ENCODE peak calls at places on chromosomes 7 and 10, in ten cellular contexts. I is epithelial cell of proximal tubule; B is CD8-positive, alpha-beta T cell; U is right cardiac atrium; T is myocyte; Q is fibroblast of mammary gland; F is activated naive CD4-positive, alpha-beta T cell treated with Interleukin-2 at 50 U/mL for 16 hours; Y is HEK293T; A is AG09309; R is small intestine. G is an unnamed sample.

GRCh38 chr7:84247591-84247990 is 53.0 kb upstream of the SEMA3A start:
- DNase-seq in I (no peak), B (no peak), U (no peak), T (peak), Q (peak), F (no peak), Y (no peak), A (no peak), R (no peak), G (no peak)

GRCh38 chr10:100894033-100894432 is 18.7 kb upstream of the SLF2 start:
- DNase-seq in I (no peak), B (no peak), U (no peak), T (no peak), Q (no peak), F (no peak), Y (no peak), A (no peak), R (peak), G (no peak)

GRCh38 chr10:107918171-107918570 is 753.7 kb upstream of the SORCS1 start:
- DNase-seq in I (no peak), B (no peak), U (no peak), T (no peak), Q (no peak), F (no peak), Y (no peak), A (no peak), R (no peak), G (no peak)

GRCh38 chr7:156480671-156481070 is 159.9 kb upstream of the RNF32 start:
- DNase-seq in I (no peak), B (no peak), U (no peak), T (no peak), Q (no peak), F (no peak), Y (no peak), A (no peak), R (no peak), G (no peak)

GRCh38 chr10:104641150-104642000 is at the start of gene SORCS3:
- DNase-seq in I (no peak), B (no peak), U (no peak), T (no peak), Q (no peak), F (no peak), Y (no peak), A (no peak), R (no peak), G (peak)

GRCh38 chr7:130141858-130142653 is 63.1 kb downstream of the TMEM209 start:
- DNase-seq in I (no peak), B (no peak), U (no peak), T (no peak), Q (no peak), F (no peak), Y (no peak), A (no peak), R (no peak), G (no peak)

GRCh38 chr10:43417950-43418768 is 9.2 kb upstream of the HNRNPF start:
- DNase-seq in I (no peak), B (no peak), U (no peak), T (no peak), Q (no peak), F (peak), Y (no peak), A (no peak), R (no peak), G (no peak)

GRCh38 chr10:86798636-86799035 is 42.2 kb downstream of the BMPR1A start:
- DNase-seq in I (no peak), B (no peak), U (no peak), T (peak), Q (peak), F (no peak), Y (no peak), A (no peak), R (peak), G (no peak)

GRCh38 chr10:126734957-126735356 is 64.5 kb upstream of the C10orf90 start:
- DNase-seq in I (no peak), B (no peak), U (no peak), T (peak), Q (peak), F (no peak), Y (no peak), A (no peak), R (no peak), G (no peak)

GRCh38 chr10:114548662-114549061 is 109.4 kb downstream of the ABLIM1 start:
- DNase-seq in I (no peak), B (no peak), U (peak), T (peak), Q (peak), F (no peak), Y (peak), A (peak), R (peak), G (peak)

GRCh38 chr7:29606287-29606721 is 42.7 kb downstream of the PRR15 start:
- DNase-seq in I (no peak), B (no peak), U (no peak), T (peak), Q (peak), F (no peak), Y (no peak), A (no peak), R (peak), G (peak)

GRCh38 chr7:142632291-142633134 is 116.8 kb upstream of the PRSS1 start:
- DNase-seq in I (no peak), B (peak), U (peak), T (peak), Q (peak), F (peak), Y (peak), A (no peak), R (peak), G (peak)

GRCh38 chr10:12459776-12460175 is 110.4 kb downstream of the CAMK1D start:
- DNase-seq in I (no peak), B (no peak), U (no peak), T (no peak), Q (no peak), F (no peak), Y (no peak), A (no peak), R (no peak), G (no peak)

GRCh38 chr7:31860925-31861324 is 173.9 kb downstream of the PPP1R17 start:
- DNase-seq in I (no peak), B (no peak), U (no peak), T (no peak), Q (no peak), F (no peak), Y (no peak), A (no peak), R (no peak), G (no peak)

GRCh38 chr7:114160925-114161324 is 242.1 kb upstream of the PPP1R3A start:
- DNase-seq in I (no peak), B (no peak), U (no peak), T (no peak), Q (no peak), F (no peak), Y (no peak), A (no peak), R (no peak), G (no peak)

GRCh38 chr7:28165221-28165807 is 15.3 kb downstream of the JAZF1 start:
- DNase-seq in I (no peak), B (no peak), U (no peak), T (no peak), Q (no peak), F (no peak), Y (no peak), A (no peak), R (no peak), G (no peak)

GRCh38 chr10:88245974-88246511 is 337.1 kb downstream of the RNLS start:
- DNase-seq in I (no peak), B (no peak), U (no peak), T (peak), Q (peak), F (no peak), Y (peak), A (peak), R (no peak), G (peak)

GRCh38 chr7:131502810-131503545 is 53.5 kb downstream of the PODXL start:
- DNase-seq in I (no peak), B (no peak), U (peak), T (peak), Q (peak), F (no peak), Y (no peak), A (no peak), R (no peak), G (peak)

GRCh38 chr7:44867073-44867990 is 18.0 kb downstream of the PURB start:
- DNase-seq in I (peak), B (no peak), U (no peak), T (peak), Q (peak), F (no peak), Y (no peak), A (peak), R (no peak), G (peak)

GRCh38 chr7:50469181-50469580 is 19.0 kb upstream of the FIGNL1 start:
- DNase-seq in I (no peak), B (no peak), U (no peak), T (no peak), Q (no peak), F (no peak), Y (no peak), A (no peak), R (no peak), G (no peak)

GRCh38 chr10:76252733-76253132 is 821.3 kb downstream of the LRMDA start:
- DNase-seq in I (no peak), B (no peak), U (no peak), T (no peak), Q (no peak), F (no peak), Y (no peak), A (no peak), R (no peak), G (no peak)

GRCh38 chr10:50063100-50063499 is 4.7 kb upstream of the WASHC2A start:
- DNase-seq in I (no peak), B (no peak), U (peak), T (no peak), Q (no peak), F (peak), Y (peak), A (no peak), R (no peak), G (no peak)

GRCh38 chr7:145009866-145010265 is 174.0 kb upstream of the TPK1 start:
- DNase-seq in I (no peak), B (no peak), U (no peak), T (no peak), Q (no peak), F (no peak), Y (no peak), A (no peak), R (no peak), G (no peak)